ENCODE peak calls at places on chromosomes 7 and 10, in nine cellular contexts. U is Right ventricle myocardium superior; S is cardiac muscle cell; K is sigmoid colon; Y is activated CD8-positive, alpha-beta T cell treated with anti-CD3 and anti-CD28 coated beads, Interleukin-2, amount 10 ng/mL, durations not matched to agents 7 days and 5 days; E is thoracic aorta; J is EL; O is activated T-cell treated with anti-CD3 and anti-CD28 coated beads, Interleukin-2, amount 50 U/mL, for 4 hours; A is AG09319. Q is an unnamed sample.

GRCh38 chr7:77895905-77896304 is 97.3 kb downstream of the PHTF2 start:
- DNase-seq in U (no peak), S (no peak), K (no peak), Y (no peak), E (no peak), J (no peak), O (no peak), A (no peak), Q (no peak)

GRCh38 chr10:78932861-78933260 is 135.9 kb upstream of the ZMIZ1 start:
- DNase-seq in U (no peak), S (no peak), K (no peak), Y (no peak), E (no peak), J (no peak), O (no peak), A (no peak), Q (peak; percentile 36)

GRCh38 chr10:124667425-124668130 is 76.6 kb downstream of the FAM53B start:
- DNase-seq in U (no peak), S (no peak), K (no peak), Y (no peak), E (no peak), J (no peak), O (no peak), A (no peak), Q (no peak)

GRCh38 chr7:116271980-116272886 is 61.9 kb downstream of the TES start:
- DNase-seq in U (no peak), S (peak; percentile 34), K (peak; percentile 90), Y (no peak), E (peak; percentile 46), J (peak; percentile 95), O (no peak), A (peak; percentile 88), Q (no peak)

GRCh38 chr7:15567036-15567435 is 5.2 kb upstream of the AGMO start:
- DNase-seq in U (no peak), S (no peak), K (no peak), Y (no peak), E (no peak), J (no peak), O (no peak), A (no peak), Q (no peak)

GRCh38 chr7:64881461-64882287 is 21.4 kb upstream of the ZNF273 start:
- DNase-seq in U (no peak), S (no peak), K (peak; percentile 60), Y (peak; percentile 15), E (no peak), J (no peak), O (no peak), A (no peak), Q (no peak)

GRCh38 chr10:116212756-116213155 is 60.2 kb downstream of the GFRA1 start:
- DNase-seq in U (no peak), S (no peak), K (no peak), Y (no peak), E (no peak), J (no peak), O (no peak), A (no peak), Q (no peak)

GRCh38 chr10:123614888-123615287 is 51.3 kb upstream of the GPR26 start:
- DNase-seq in U (peak; percentile 57), S (peak; percentile 96), K (no peak), Y (peak; percentile 75), E (no peak), J (peak; percentile 40), O (peak; percentile 9), A (peak; percentile 11), Q (peak; percentile 70)

GRCh38 chr7:120742370-120742769 is 115.6 kb downstream of the TSPAN12 start:
- DNase-seq in U (no peak), S (no peak), K (no peak), Y (no peak), E (no peak), J (no peak), O (no peak), A (no peak), Q (no peak)

GRCh38 chr7:672891-673290 is 53.6 kb upstream of the DNAAF5 start:
- DNase-seq in U (no peak), S (no peak), K (peak; percentile 61), Y (no peak), E (no peak), J (no peak), O (no peak), A (no peak), Q (no peak)

GRCh38 chr10:98170249-98171117 is 36.0 kb downstream of the R3HCC1L start:
- DNase-seq in U (no peak), S (peak; percentile 59), K (no peak), Y (peak; percentile 50), E (no peak), J (peak; percentile 54), O (no peak), A (no peak), Q (no peak)

GRCh38 chr7:617614-618538 is 98.2 kb upstream of the PDGFA start:
- DNase-seq in U (no peak), S (no peak), K (no peak), Y (peak; percentile 66), E (no peak), J (no peak), O (no peak), A (no peak), Q (peak; percentile 58)

Q was measured in upper lobe of right lung.